ENCODE peak calls at places on chromosomes 13 and 19, in ten cellular contexts. R is retina; C is SW480; S is pancreas; A is Daoy; J is T-helper 17 cell; Y is activated naive CD8-positive, alpha-beta T cell treated with anti-CD3 and anti-CD28 coated beads, Interleukin-2, amount 50 U/mL, for 24 hours; P is GM19239; T is thyroid gland; V is NCI-H1417. N is an unnamed sample.

GRCh38 chr19:48190288-48191284 is 20.1 kb downstream of the ZSWIM9 start:
- DNase-seq in Y (peak; percentile 45), C (peak; percentile 72), J (no peak), T (peak; percentile 57), R (no peak), A (peak; percentile 93), S (peak; percentile 66), P (no peak), V (no peak), N (no peak)

GRCh38 chr13:30276178-30276577 is 31.2 kb downstream of the KATNAL1 start:
- DNase-seq in S (no peak), C (peak; percentile 22), Y (no peak), A (no peak), T (no peak), V (no peak), R (no peak), J (no peak), P (no peak), N (no peak)

GRCh38 chr13:99860736-99861135 is 110.8 kb downstream of the ZIC5 start:
- DNase-seq in R (peak; percentile 50), T (no peak), J (no peak), Y (no peak), P (no peak), V (no peak), S (no peak), A (no peak), C (no peak), N (no peak)

GRCh38 chr19:42037649-42038048 is 32.4 kb downstream of the GRIK5 start:
- DNase-seq in A (no peak), S (no peak), C (no peak), P (no peak), Y (no peak), T (no peak), V (no peak), J (no peak), R (no peak), N (no peak)

GRCh38 chr19:49689133-49690072 is at the start of gene ADM5:
- DNase-seq in R (peak; percentile 74), T (peak; percentile 57), A (peak; percentile 69), V (peak; percentile 79), P (no peak), J (no peak), S (peak; percentile 67), Y (peak; percentile 64), C (peak; percentile 71), N (peak; percentile 83)

GRCh38 chr19:8461376-8461775 is 16.6 kb downstream of the HNRNPM start:
- DNase-seq in A (no peak), Y (no peak), S (no peak), T (no peak), P (no peak), R (no peak), C (no peak), J (no peak), V (no peak), N (no peak)

GRCh38 chr13:27549406-27549981 is 70.8 kb downstream of the LNX2 start:
- DNase-seq in T (no peak), Y (no peak), J (no peak), C (no peak), A (no peak), V (peak; percentile 13), R (no peak), S (peak; percentile 72), P (no peak), N (no peak)

GRCh38 chr19:49498475-49498874 is 2.2 kb downstream of the RPS11 start:
- DNase-seq in T (no peak), C (no peak), R (no peak), V (no peak), A (no peak), P (no peak), S (no peak), J (no peak), Y (peak; percentile 21), N (peak; percentile 62)

GRCh38 chr13:79423801-79424642 is 18.0 kb upstream of the RBM26 start:
- DNase-seq in V (peak; percentile 71), P (no peak), J (no peak), S (no peak), R (no peak), C (peak; percentile 64), A (no peak), T (no peak), Y (no peak), N (no peak)

GRCh38 chr19:801861-802496 is 4.7 kb downstream of the PTBP1 start:
- DNase-seq in T (peak; percentile 62), V (no peak), C (no peak), A (no peak), Y (no peak), J (no peak), R (no peak), S (no peak), P (no peak), N (no peak)

GRCh38 chr19:8057545-8058270 is 5.1 kb downstream of the CCL25 start:
- DNase-seq in P (no peak), Y (no peak), J (no peak), R (no peak), C (no peak), T (no peak), V (no peak), A (no peak), S (no peak), N (no peak)

GRCh38 chr19:16882146-16882545 is 6.7 kb upstream of the F2RL3 start:
- DNase-seq in T (no peak), C (no peak), Y (no peak), A (no peak), J (no peak), P (no peak), S (no peak), V (no peak), R (no peak), N (no peak)

GRCh38 chr13:113093580-113094409 is 11.8 kb upstream of the F7 start:
- DNase-seq in P (no peak), J (no peak), R (no peak), Y (no peak), A (no peak), V (no peak), S (no peak), C (no peak), T (no peak), N (no peak)

GRCh38 chr13:23129329-23129728 is 51.5 kb upstream of the SGCG start:
- DNase-seq in P (no peak), Y (no peak), S (no peak), J (no peak), C (no peak), R (no peak), T (no peak), V (no peak), A (no peak), N (no peak)

GRCh38 chr19:45506246-45506990 is 861 bp upstream of the VASP start:
- DNase-seq in S (peak; percentile 91), C (peak; percentile 96), T (peak; percentile 95), V (peak; percentile 88), P (peak; percentile 76), Y (peak; percentile 100), A (peak; percentile 97), R (peak; percentile 91), J (peak; percentile 92), N (peak; percentile 100)

GRCh38 chr19:54432144-54432738 is 16.8 kb upstream of the LENG8 start:
- DNase-seq in C (peak; percentile 72), T (no peak), R (no peak), V (no peak), Y (no peak), J (no peak), A (no peak), P (no peak), S (no peak), N (no peak)

GRCh38 chr19:13993554-13994308 is 12.4 kb downstream of the RFX1 start:
- DNase-seq in T (no peak), S (no peak), J (no peak), C (no peak), Y (no peak), V (no peak), R (no peak), P (no peak), A (no peak), N (no peak)